ENCODE peak calls at places on chromosomes 4 and X, in five cellular contexts. F is progenitor cell of endocrine pancreas, N is cardiac muscle cell, Q is colonic mucosa, E is heart left ventricle. Z is an unnamed sample.

GRCh38 chr4:94175553-94176260 is 32.0 kb upstream of the SMARCAD1 start:
- DNase-seq in F (no peak), N (peak), Q (no peak), E (no peak), Z (no peak)

GRCh38 chr4:114924311-114924710 is 189.1 kb downstream of the NDST4 start:
- DNase-seq in Q (no peak), N (no peak), F (no peak), E (no peak), Z (no peak)

GRCh38 chrX:53262918-53263394 is 18.4 kb downstream of the IQSEC2 start:
- DNase-seq in N (no peak), Q (peak), F (no peak), E (no peak), Z (peak)

GRCh38 chrX:15157624-15158023 is 112.3 kb downstream of the ASB9 start:
- DNase-seq in Q (no peak), E (no peak), F (no peak), N (no peak), Z (no peak)

GRCh38 chr4:8546766-8547107 is 33.5 kb upstream of the GPR78 start:
- DNase-seq in F (no peak), N (no peak), E (no peak), Q (no peak), Z (no peak)

GRCh38 chrX:12701625-12702024 is 89.6 kb upstream of the PRPS2 start:
- DNase-seq in E (peak), F (peak), Q (peak), N (peak), Z (peak)

GRCh38 chr4:147779449-147779848 is 47.6 kb downstream of the ARHGAP10 start:
- DNase-seq in E (no peak), Q (no peak), N (no peak), F (no peak), Z (no peak)

GRCh38 chrX:50691820-50692219 is 122.2 kb downstream of the SHROOM4 start:
- DNase-seq in E (no peak), N (peak), Q (peak), F (no peak), Z (peak)

GRCh38 chrX:82589410-82589809 is 918.7 kb upstream of the POU3F4 start:
- DNase-seq in F (no peak), Q (no peak), N (no peak), E (no peak), Z (no peak)

GRCh38 chrX:110131031-110131430 is 128.1 kb downstream of the TMEM164 start:
- DNase-seq in Q (no peak), E (no peak), F (no peak), N (no peak), Z (no peak)

GRCh38 chr4:69858683-69859082 is 1.3 kb downstream of the SULT1E1 start:
- DNase-seq in Q (no peak), E (no peak), N (no peak), F (no peak), Z (peak)

GRCh38 chr4:80058740-80059139 is 14.3 kb downstream of the ANTXR2 start:
- DNase-seq in F (no peak), N (no peak), E (no peak), Q (no peak), Z (no peak)

GRCh38 chrX:17376381-17377046 is 1.5 kb downstream of the NHS start:
- DNase-seq in Q (peak), E (no peak), F (no peak), N (peak), Z (no peak)

GRCh38 chr4:88033309-88033708 is 25.9 kb downstream of the PKD2 start:
- DNase-seq in F (peak), N (peak), Q (peak), E (no peak), Z (peak)

GRCh38 chrX:81301877-81302276 is 100.0 kb downstream of the SH3BGRL start:
- DNase-seq in F (no peak), N (no peak), Q (no peak), E (no peak), Z (no peak)

GRCh38 chrX:115344885-115345653 is 55.6 kb downstream of the LUZP4 start:
- DNase-seq in N (peak), E (peak), F (no peak), Q (peak), Z (peak)

GRCh38 chr4:24368801-24369200 is 215.6 kb downstream of the DHX15 start:
- DNase-seq in E (no peak), Q (no peak), F (no peak), N (no peak), Z (no peak)

GRCh38 chrX:37425370-37425769 is 76.2 kb downstream of the PRRG1 start:
- DNase-seq in N (peak), F (no peak), E (no peak), Q (no peak), Z (no peak)

GRCh38 chrX:153519569-153520285 is 2.3 kb downstream of the ATP2B3 start:
- DNase-seq in N (no peak), E (no peak), Q (no peak), F (no peak), Z (no peak)

GRCh38 chr4:2812985-2813384 is 20.1 kb downstream of the SH3BP2 start:
- DNase-seq in F (no peak), Q (no peak), N (no peak), E (no peak), Z (no peak)

GRCh38 chr4:6767725-6768538 is 14.6 kb upstream of the KIAA0232 start:
- DNase-seq in Q (peak), N (no peak), E (no peak), F (no peak), Z (no peak)

GRCh38 chrX:108453841-108454240 is 14.2 kb downstream of the COL4A5 start:
- DNase-seq in Q (no peak), E (no peak), N (no peak), F (no peak), Z (no peak)

GRCh38 chrX:24646745-24647182 is 383 bp downstream of the PCYT1B start:
- DNase-seq in E (no peak), F (no peak), Q (no peak), N (peak), Z (no peak)

GRCh38 chr4:52028970-52029369 is 8.8 kb upstream of the LRRC66 start:
- DNase-seq in E (no peak), Q (no peak), N (no peak), F (no peak), Z (no peak)

GRCh38 chr4:85092536-85092935 is 126.0 kb upstream of the WDFY3 start:
- DNase-seq in E (no peak), Q (no peak), N (no peak), F (no peak), Z (no peak)

GRCh38 chr4:153419029-153419428 is 47.1 kb upstream of the TMEM131L start:
- DNase-seq in F (no peak), N (no peak), E (no peak), Q (no peak), Z (no peak)

GRCh38 chrX:133607419-133608348 is 192.4 kb upstream of the GPC4 start:
- DNase-seq in E (no peak), N (no peak), Q (no peak), F (no peak), Z (peak)

GRCh38 chrX:4809571-4809970 is 1096.1 kb upstream of the PRKX start:
- DNase-seq in F (no peak), N (no peak), Q (no peak), E (no peak), Z (no peak)

GRCh38 chr4:88028961-88029360 is 21.5 kb downstream of the PKD2 start:
- DNase-seq in Q (no peak), N (no peak), F (no peak), E (no peak), Z (no peak)

GRCh38 chr4:125280892-125281403 is 33.8 kb upstream of the FAT4 start:
- DNase-seq in F (no peak), E (no peak), N (no peak), Q (no peak), Z (no peak)

GRCh38 chr4:116092961-116093360 is 979.5 kb upstream of the NDST4 start:
- DNase-seq in E (no peak), Q (no peak), F (no peak), N (no peak), Z (no peak)

GRCh38 chr4:47510506-47511143 is 25.6 kb downstream of the ATP10D start:
- DNase-seq in E (no peak), F (no peak), N (no peak), Q (no peak), Z (no peak)

GRCh38 chr4:41212221-41213203 is 1.8 kb downstream of the APBB2 start:
- DNase-seq in E (peak), F (no peak), Q (peak), N (peak), Z (peak)

GRCh38 chr4:137451150-137451850 is 81.0 kb downstream of the PCDH18 start:
- DNase-seq in F (no peak), Q (no peak), E (no peak), N (no peak), Z (no peak)

GRCh38 chr4:1369484-1370079 is 22.6 kb downstream of the UVSSA start:
- DNase-seq in N (no peak), E (no peak), Q (no peak), F (no peak), Z (peak)

GRCh38 chr4:128776794-128777216 is 32.7 kb upstream of the JADE1 start:
- DNase-seq in E (peak), Q (peak), F (no peak), N (peak), Z (peak)

GRCh38 chr4:184937030-184937710 is 81.1 kb upstream of the HELT start:
- DNase-seq in E (no peak), F (no peak), N (no peak), Q (peak), Z (no peak)